ENCODE peak calls at places on chromosomes 7 and 10, in seven cellular contexts. O is neuronal stem cell, N is H9, A is mesendoderm, U is mesenchymal stem cell, V is H1, R is trophoblast cell. Z is an unnamed sample.

GRCh38 chr7:35652124-35652523 is 42.8 kb downstream of the HERPUD2 start:
- DNase-seq in O (no peak), N (no peak), A (no peak), U (no peak), V (no peak), R (no peak), Z (no peak)

GRCh38 chr7:130286881-130287280 is 6.1 kb upstream of the CPA4 start:
- DNase-seq in O (no peak), N (no peak), A (no peak), U (no peak), V (no peak), R (no peak), Z (peak)

GRCh38 chr7:142030294-142030693 is 34.6 kb downstream of the MGAM start:
- DNase-seq in O (no peak), N (no peak), A (peak), U (no peak), V (no peak), R (peak), Z (no peak)

GRCh38 chr7:1843271-1843861 is 173.3 kb downstream of the ELFN1 start:
- DNase-seq in O (no peak), N (no peak), A (no peak), U (peak), V (no peak), R (no peak), Z (peak)

GRCh38 chr10:68471063-68471585 is 649 bp downstream of the DNA2 start:
- DNase-seq in O (no peak), N (no peak), A (peak), U (no peak), V (no peak), R (peak), Z (no peak)

GRCh38 chr7:33789871-33790270 is 115.5 kb upstream of the BMPER start:
- DNase-seq in O (no peak), N (no peak), A (no peak), U (peak), V (no peak), R (no peak), Z (peak)

GRCh38 chr7:13139436-13139835 is 452.0 kb downstream of the ARL4A start:
- DNase-seq in O (no peak), N (no peak), A (no peak), U (no peak), V (no peak), R (no peak), Z (no peak)

GRCh38 chr7:151469281-151469680 is 29.3 kb upstream of the CRYGN start:
- DNase-seq in O (no peak), N (no peak), A (no peak), U (no peak), V (no peak), R (no peak), Z (no peak)

GRCh38 chr7:92260248-92260781 is 14.5 kb downstream of the ANKIB1 start:
- DNase-seq in O (no peak), N (no peak), A (peak), U (peak), V (no peak), R (peak), Z (peak)

GRCh38 chr10:102994551-102995295 is 76.6 kb downstream of the CNNM2 start:
- DNase-seq in O (no peak), N (no peak), A (no peak), U (peak), V (no peak), R (no peak), Z (no peak)

GRCh38 chr10:86349474-86349873 is 17.1 kb downstream of the GRID1 start:
- DNase-seq in O (no peak), N (peak), A (peak), U (peak), V (peak), R (no peak), Z (no peak)

GRCh38 chr7:155962191-155962967 is 150.1 kb upstream of the SHH start:
- DNase-seq in O (no peak), N (no peak), A (no peak), U (peak), V (no peak), R (no peak), Z (peak)

GRCh38 chr7:15317215-15317614 is 244.6 kb downstream of the AGMO start:
- DNase-seq in O (no peak), N (no peak), A (no peak), U (no peak), V (no peak), R (no peak), Z (no peak)

GRCh38 chr7:96670338-96671289 is 39.0 kb downstream of the SEM1 start:
- DNase-seq in O (no peak), N (no peak), A (no peak), U (no peak), V (no peak), R (no peak), Z (no peak)

GRCh38 chr7:44331682-44332081 is 6.3 kb upstream of the CAMK2B start:
- DNase-seq in O (no peak), N (no peak), A (no peak), U (no peak), V (no peak), R (no peak), Z (no peak)
- H3K23ac ChIP-seq in O (no peak), N (no peak), A (no peak), U (no peak), V (no peak), R (no peak), Z (no peak)

GRCh38 chr7:36761835-36762234 is 37.5 kb upstream of the AOAH start:
- DNase-seq in O (no peak), N (no peak), A (no peak), U (no peak), V (no peak), R (no peak), Z (no peak)
- H3K23ac ChIP-seq in O (no peak), N (no peak), A (no peak), U (no peak), V (no peak), R (no peak), Z (no peak)

GRCh38 chr7:135239263-135239662 is 5.6 kb downstream of the STRA8 start:
- DNase-seq in O (no peak), N (no peak), A (no peak), U (no peak), V (no peak), R (no peak), Z (no peak)
- H3K23ac ChIP-seq in O (no peak), N (no peak), A (no peak), U (no peak), V (no peak), R (peak), Z (no peak)

GRCh38 chr10:125264752-125265578 is 104.6 kb upstream of the CTBP2 start:
- DNase-seq in O (no peak), N (no peak), A (peak), U (no peak), V (no peak), R (peak), Z (no peak)
- H3K23ac ChIP-seq in O (no peak), N (no peak), A (no peak), U (no peak), V (no peak), R (no peak), Z (peak)

GRCh38 chr10:42738669-42739068 is 43.9 kb upstream of the BMS1 start:
- DNase-seq in O (no peak), N (no peak), A (no peak), U (no peak), V (no peak), R (no peak), Z (no peak)
- H3K23ac ChIP-seq in O (no peak), N (no peak), A (no peak), U (no peak), V (no peak), R (no peak), Z (no peak)